ENCODE peak calls at places on chromosome 19, in seven cellular contexts. One of them, this sample, is unnamed.

GRCh38 chr19:42313840-42314755 is 989 bp downstream of the TMEM145 start:
- DNase-seq in colonic mucosa: no peak
- DNase-seq in psoas muscle: no peak
- DNase-seq in breast epithelium: no peak
- DNase-seq in GM23248: no peak
- DNase-seq in neuronal stem cell: no peak
- DNase-seq in right lobe of liver: no peak
- DNase-seq in this sample: no peak

GRCh38 chr19:6161271-6161850 is 25.9 kb downstream of the ACSBG2 start:
- DNase-seq in colonic mucosa: peak; percentile 21
- DNase-seq in psoas muscle: peak; percentile 23
- DNase-seq in breast epithelium: no peak
- DNase-seq in GM23248: peak; percentile 14
- DNase-seq in neuronal stem cell: no peak
- DNase-seq in right lobe of liver: no peak
- DNase-seq in this sample: no peak

GRCh38 chr19:507286-508203 is at the start of gene TPGS1:
- DNase-seq in colonic mucosa: peak; percentile 83
- DNase-seq in psoas muscle: peak; percentile 93
- DNase-seq in breast epithelium: peak; percentile 50
- DNase-seq in GM23248: peak; percentile 91
- DNase-seq in neuronal stem cell: peak; percentile 99
- DNase-seq in right lobe of liver: peak; percentile 94
- DNase-seq in this sample: no peak

GRCh38 chr19:18232540-18233223 is 6.4 kb upstream of the PDE4C start:
- DNase-seq in colonic mucosa: no peak
- DNase-seq in psoas muscle: no peak
- DNase-seq in breast epithelium: no peak
- DNase-seq in GM23248: peak; percentile 38
- DNase-seq in neuronal stem cell: peak; percentile 82
- DNase-seq in right lobe of liver: no peak
- DNase-seq in this sample: no peak

GRCh38 chr19:9952276-9952675 is 16.0 kb upstream of the OLFM2 start:
- DNase-seq in colonic mucosa: no peak
- DNase-seq in psoas muscle: no peak
- DNase-seq in breast epithelium: no peak
- DNase-seq in GM23248: no peak
- DNase-seq in neuronal stem cell: no peak
- DNase-seq in right lobe of liver: no peak
- DNase-seq in this sample: no peak

GRCh38 chr19:34475026-34475974 is 6.3 kb upstream of the WTIP start:
- DNase-seq in colonic mucosa: no peak
- DNase-seq in psoas muscle: no peak
- DNase-seq in breast epithelium: no peak
- DNase-seq in GM23248: peak; percentile 96
- DNase-seq in neuronal stem cell: no peak
- DNase-seq in right lobe of liver: no peak
- DNase-seq in this sample: no peak

GRCh38 chr19:18194554-18195238 is 1.7 kb downstream of the MPV17L2 start:
- DNase-seq in colonic mucosa: peak; percentile 41
- DNase-seq in psoas muscle: no peak
- DNase-seq in breast epithelium: peak; percentile 81
- DNase-seq in GM23248: peak; percentile 60
- DNase-seq in neuronal stem cell: no peak
- DNase-seq in right lobe of liver: peak; percentile 59
- DNase-seq in this sample: no peak

GRCh38 chr19:35816846-35817245 is 4.2 kb upstream of the PRODH2 start:
- DNase-seq in colonic mucosa: no peak
- DNase-seq in psoas muscle: no peak
- DNase-seq in breast epithelium: no peak
- DNase-seq in GM23248: no peak
- DNase-seq in neuronal stem cell: no peak
- DNase-seq in right lobe of liver: no peak
- DNase-seq in this sample: no peak

GRCh38 chr19:19820774-19821315 is 705 bp downstream of the ZNF506 start:
- DNase-seq in colonic mucosa: no peak
- DNase-seq in psoas muscle: no peak
- DNase-seq in breast epithelium: no peak
- DNase-seq in GM23248: peak; percentile 1
- DNase-seq in neuronal stem cell: no peak
- DNase-seq in right lobe of liver: no peak
- DNase-seq in this sample: no peak

DNA sequence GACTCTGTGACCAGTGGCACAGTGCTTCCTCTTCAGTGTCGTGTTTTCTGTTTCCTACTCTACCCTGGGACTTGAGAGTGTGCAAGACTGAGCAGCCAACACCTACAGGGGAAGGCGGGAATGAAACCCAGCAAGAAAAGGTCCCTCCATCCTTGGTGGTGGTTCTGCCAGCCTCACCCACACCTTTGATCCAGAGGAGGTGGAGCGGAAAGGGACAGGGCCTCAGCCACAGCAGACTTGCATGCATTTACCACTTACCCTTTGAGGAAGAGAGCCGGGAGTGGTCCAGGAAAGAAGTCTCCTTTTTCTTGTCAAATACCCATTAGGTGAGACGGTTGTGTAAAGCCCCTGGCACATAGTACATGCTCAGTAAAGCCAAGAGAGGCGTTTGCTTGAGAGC is 164.8 kb upstream of the ZNF536 start:
- DNase-seq in colonic mucosa: no peak
- DNase-seq in psoas muscle: no peak
- DNase-seq in breast epithelium: no peak
- DNase-seq in GM23248: no peak
- DNase-seq in neuronal stem cell: no peak
- DNase-seq in right lobe of liver: no peak
- DNase-seq in this sample: peak; percentile 79
- H3K27ac ChIP-seq in colonic mucosa: no peak overlapping the region
- H3K27ac ChIP-seq in psoas muscle: no peak overlapping the region
- H3K27ac ChIP-seq in breast epithelium: no peak overlapping the region
- H3K27ac ChIP-seq in GM23248: no peak overlapping the region
- H3K27ac ChIP-seq in neuronal stem cell: no peak overlapping the region
- H3K27ac ChIP-seq in right lobe of liver: no peak overlapping the region
- H3K27ac ChIP-seq in this sample: no peak overlapping the region

DNA sequence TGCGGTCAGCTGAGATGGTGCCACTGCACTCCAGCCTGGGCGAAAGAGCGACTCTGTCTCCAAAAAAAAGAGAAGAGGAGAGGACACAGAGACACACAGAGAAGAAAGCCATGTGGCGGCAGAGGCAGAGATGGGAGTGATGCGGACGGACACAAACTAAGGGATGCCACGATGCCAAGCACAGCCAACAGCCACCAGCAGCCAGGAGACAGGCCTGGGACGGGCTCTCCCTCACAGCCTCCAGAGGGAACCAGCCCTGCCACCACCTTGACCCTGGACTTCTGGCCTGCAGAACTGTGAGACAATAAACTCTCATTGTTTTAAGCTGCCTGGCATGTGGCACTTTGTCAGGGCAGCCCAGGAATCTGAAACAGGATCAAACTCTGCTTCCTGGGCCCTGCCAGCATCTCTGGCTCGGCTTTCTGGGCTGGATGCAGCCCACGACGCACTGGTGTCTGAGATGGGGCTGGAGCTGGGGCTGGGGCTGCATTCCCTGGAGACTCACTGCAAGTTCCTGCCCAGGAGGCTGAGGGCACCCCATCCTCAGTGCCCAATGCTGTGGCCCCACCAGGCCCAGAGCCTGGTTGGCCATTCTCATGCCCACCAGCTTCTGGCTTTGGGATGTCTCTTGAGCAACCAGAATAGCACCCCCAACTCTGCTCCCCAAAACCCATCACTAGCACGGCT is 3.0 kb downstream of the F2RL3 start:
- DNase-seq in colonic mucosa: no peak
- DNase-seq in psoas muscle: no peak
- DNase-seq in breast epithelium: no peak
- DNase-seq in GM23248: no peak
- DNase-seq in neuronal stem cell: no peak
- DNase-seq in right lobe of liver: no peak
- DNase-seq in this sample: no peak
- H3K27ac ChIP-seq in colonic mucosa: no peak overlapping the region
- H3K27ac ChIP-seq in psoas muscle: no peak overlapping the region
- H3K27ac ChIP-seq in breast epithelium: no peak overlapping the region
- H3K27ac ChIP-seq in GM23248: no peak overlapping the region
- H3K27ac ChIP-seq in neuronal stem cell: no peak overlapping the region
- H3K27ac ChIP-seq in right lobe of liver: no peak overlapping the region
- H3K27ac ChIP-seq in this sample: no peak overlapping the region

GRCh38 chr19:15589760-15590451 is 25.1 kb upstream of the CYP4F8 start:
- DNase-seq in colonic mucosa: no peak
- DNase-seq in psoas muscle: no peak
- DNase-seq in breast epithelium: no peak
- DNase-seq in GM23248: no peak
- DNase-seq in neuronal stem cell: no peak
- DNase-seq in right lobe of liver: no peak
- DNase-seq in this sample: no peak

GRCh38 chr19:15587663-15588062 is 27.4 kb upstream of the CYP4F8 start:
- DNase-seq in colonic mucosa: no peak
- DNase-seq in psoas muscle: peak; percentile 32
- DNase-seq in breast epithelium: no peak
- DNase-seq in GM23248: no peak
- DNase-seq in neuronal stem cell: no peak
- DNase-seq in right lobe of liver: peak; percentile 71
- DNase-seq in this sample: no peak

GRCh38 chr19:15595069-15595468 is 19.9 kb upstream of the CYP4F8 start:
- DNase-seq in colonic mucosa: no peak
- DNase-seq in psoas muscle: no peak
- DNase-seq in breast epithelium: no peak
- DNase-seq in GM23248: peak; percentile 5
- DNase-seq in neuronal stem cell: no peak
- DNase-seq in right lobe of liver: no peak
- DNase-seq in this sample: no peak

DNA sequence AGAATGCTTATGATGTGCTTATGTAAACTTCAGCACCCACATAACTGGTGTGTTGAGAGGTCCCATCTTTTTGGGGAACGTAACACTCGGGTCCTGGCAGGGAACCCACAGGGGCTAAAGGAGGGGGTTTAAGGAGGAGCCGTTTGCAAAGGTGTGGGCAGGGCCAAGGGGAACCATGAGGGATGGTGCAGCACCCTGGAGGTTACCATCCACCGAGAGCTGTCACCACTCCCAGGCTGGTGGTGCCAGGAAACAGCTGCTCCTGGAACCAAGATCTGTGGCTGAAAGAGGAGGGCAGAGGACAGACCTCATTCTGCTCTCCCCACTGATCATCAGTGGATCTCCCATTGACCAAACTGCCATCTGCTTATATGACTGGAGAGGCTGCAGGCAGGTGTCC is 23.2 kb upstream of the CYP4F8 start:
- DNase-seq in colonic mucosa: no peak
- DNase-seq in psoas muscle: no peak
- DNase-seq in breast epithelium: no peak
- DNase-seq in GM23248: no peak
- DNase-seq in neuronal stem cell: no peak
- DNase-seq in right lobe of liver: no peak
- DNase-seq in this sample: no peak
- H3K27ac ChIP-seq in colonic mucosa: no peak overlapping the region
- H3K27ac ChIP-seq in psoas muscle: no peak overlapping the region
- H3K27ac ChIP-seq in breast epithelium: no peak overlapping the region
- H3K27ac ChIP-seq in GM23248: no peak overlapping the region
- H3K27ac ChIP-seq in neuronal stem cell: no peak overlapping the region
- H3K27ac ChIP-seq in right lobe of liver: no peak overlapping the region
- H3K27ac ChIP-seq in this sample: no peak overlapping the region

DNA sequence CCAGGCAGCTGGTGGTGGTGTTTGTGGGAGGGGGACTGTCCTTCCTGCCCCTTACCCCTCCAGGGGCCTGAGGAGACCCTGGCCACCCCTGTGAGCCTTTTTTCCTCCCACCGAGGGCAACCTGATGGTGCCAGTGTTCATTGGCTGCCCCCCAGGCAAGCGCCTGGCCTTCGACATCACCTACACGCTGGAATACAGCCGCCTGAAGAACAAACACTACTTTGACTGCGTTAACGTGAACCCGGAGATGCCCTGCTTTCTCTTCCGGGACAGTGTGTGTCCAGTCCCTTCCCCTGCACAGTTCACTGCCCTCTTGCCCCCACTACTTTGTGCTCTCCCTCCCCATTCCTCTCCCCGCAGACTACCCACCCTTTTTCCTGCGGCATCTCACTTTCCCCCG is 7.3 kb upstream of the PSMD8 start:
- DNase-seq in colonic mucosa: no peak
- DNase-seq in psoas muscle: no peak
- DNase-seq in breast epithelium: no peak
- DNase-seq in GM23248: no peak
- DNase-seq in neuronal stem cell: no peak
- DNase-seq in right lobe of liver: no peak
- DNase-seq in this sample: no peak
- H3K27ac ChIP-seq in colonic mucosa: no peak overlapping the region
- H3K27ac ChIP-seq in psoas muscle: no peak overlapping the region
- H3K27ac ChIP-seq in breast epithelium: no peak overlapping the region
- H3K27ac ChIP-seq in GM23248: no peak overlapping the region
- H3K27ac ChIP-seq in neuronal stem cell: no peak overlapping the region
- H3K27ac ChIP-seq in right lobe of liver: no peak overlapping the region
- H3K27ac ChIP-seq in this sample: no peak overlapping the region

DNA sequence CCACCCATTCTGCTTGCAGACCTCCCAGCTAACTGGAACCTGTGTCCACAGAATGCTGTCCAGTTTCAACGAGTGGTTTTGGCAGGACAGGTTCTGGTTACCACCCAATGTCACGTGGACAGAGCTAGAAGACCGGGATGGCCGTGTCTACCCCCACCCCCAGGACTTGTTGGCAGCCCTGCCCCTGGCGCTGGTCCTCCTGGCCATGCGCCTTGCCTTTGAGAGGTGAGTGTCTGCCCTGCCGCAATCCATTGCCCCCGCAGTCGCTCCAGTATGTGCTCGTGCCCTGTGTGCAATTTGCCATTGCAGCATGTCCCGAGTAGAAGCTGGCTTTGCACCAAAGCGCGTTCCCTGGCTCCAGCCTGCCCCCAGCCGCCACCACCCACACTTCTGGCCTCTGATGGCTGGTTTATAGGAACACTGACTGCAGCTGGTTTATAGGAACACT is 41.9 kb downstream of the CERS4 start:
- DNase-seq in colonic mucosa: no peak
- DNase-seq in psoas muscle: peak; percentile 86
- DNase-seq in breast epithelium: peak; percentile 97
- DNase-seq in GM23248: peak; percentile 60
- DNase-seq in neuronal stem cell: no peak
- DNase-seq in right lobe of liver: peak; percentile 96
- DNase-seq in this sample: peak; percentile 92
- H3K27ac ChIP-seq in colonic mucosa: no peak overlapping the region
- H3K27ac ChIP-seq in psoas muscle: peak overlapping the region; percentile 2
- H3K27ac ChIP-seq in breast epithelium: peak overlapping the region; percentile 54
- H3K27ac ChIP-seq in GM23248: no peak overlapping the region
- H3K27ac ChIP-seq in neuronal stem cell: no peak overlapping the region
- H3K27ac ChIP-seq in right lobe of liver: no peak overlapping the region
- H3K27ac ChIP-seq in this sample: peak overlapping the region; percentile 40

GRCh38 chr19:48615145-48616040 is 517 bp upstream of the FAM83E start:
- DNase-seq in colonic mucosa: peak; percentile 34
- DNase-seq in psoas muscle: no peak
- DNase-seq in breast epithelium: no peak
- DNase-seq in GM23248: no peak
- DNase-seq in neuronal stem cell: no peak
- DNase-seq in right lobe of liver: no peak
- DNase-seq in this sample: no peak
- H3K27ac ChIP-seq in colonic mucosa: peak overlapping the region; percentile 93
- H3K27ac ChIP-seq in psoas muscle: peak overlapping the region; percentile 85
- H3K27ac ChIP-seq in breast epithelium: peak overlapping the region; percentile 93
- H3K27ac ChIP-seq in GM23248: no peak overlapping the region
- H3K27ac ChIP-seq in neuronal stem cell: peak overlapping the region; percentile 81
- H3K27ac ChIP-seq in right lobe of liver: no peak overlapping the region
- H3K27ac ChIP-seq in this sample: peak overlapping the region; percentile 13

GRCh38 chr19:7681336-7682174 is 922 bp downstream of the TRAPPC5 start:
- DNase-seq in colonic mucosa: peak; percentile 88
- DNase-seq in psoas muscle: peak; percentile 77
- DNase-seq in breast epithelium: peak; percentile 71
- DNase-seq in GM23248: peak; percentile 95
- DNase-seq in neuronal stem cell: peak; percentile 67
- DNase-seq in right lobe of liver: peak; percentile 88
- DNase-seq in this sample: peak; percentile 95
- H3K27ac ChIP-seq in colonic mucosa: peak overlapping the region; percentile 82
- H3K27ac ChIP-seq in psoas muscle: peak overlapping the region; percentile 93
- H3K27ac ChIP-seq in breast epithelium: peak overlapping the region; percentile 86
- H3K27ac ChIP-seq in GM23248: peak overlapping the region; percentile 7
- H3K27ac ChIP-seq in neuronal stem cell: no peak overlapping the region
- H3K27ac ChIP-seq in right lobe of liver: peak overlapping the region; percentile 90
- H3K27ac ChIP-seq in this sample: peak overlapping the region; percentile 78

This sample was measured in esophagus muscularis mucosa.